ENCODE peak calls at places on chromosome 21, in nine cellular contexts. W, Q, S, I, V, C, B, L and P are unnamed samples.

GRCh38 chr21:36703626-36704280 is 4.8 kb downstream of the SIM2 start:
- DNase-seq in C (no peak), Q (no peak), W (no peak), S (no peak), V (no peak), L (no peak), B (no peak), I (no peak), P (no peak)

GRCh38 chr21:38660333-38661295 is 145.1 kb upstream of the ETS2 start:
- DNase-seq in C (no peak), Q (peak; percentile 20), L (no peak), V (no peak), S (no peak), I (no peak), B (peak; percentile 16), W (no peak), P (no peak)

GRCh38 chr21:36908260-36908908 is 58.1 kb downstream of the HLCS start:
- DNase-seq in S (no peak), W (no peak), I (peak; percentile 33), B (no peak), C (no peak), V (peak; percentile 47), L (no peak), Q (no peak), P (no peak)

GRCh38 chr21:37574751-37575150 is 208.2 kb downstream of the DYRK1A start:
- DNase-seq in V (no peak), W (no peak), I (no peak), S (no peak), L (no peak), Q (no peak), C (no peak), B (no peak), P (no peak)

GRCh38 chr21:46559291-46559983 is 45.4 kb downstream of the S100B start:
- DNase-seq in L (no peak), S (peak; percentile 25), C (peak; percentile 55), B (peak; percentile 44), V (no peak), W (no peak), Q (no peak), I (no peak), P (no peak)

GRCh38 chr21:46065215-46065992 is 32.5 kb upstream of the COL6A2 start:
- DNase-seq in C (no peak), I (peak; percentile 86), S (no peak), B (no peak), L (peak; percentile 83), V (peak; percentile 66), W (no peak), Q (peak; percentile 63), P (no peak)

GRCh38 chr21:42350899-42351543 is at the start of gene TFF2:
- DNase-seq in W (no peak), Q (no peak), C (no peak), B (no peak), I (no peak), L (no peak), V (no peak), S (peak; percentile 80), P (no peak)

GRCh38 chr21:46049890-46050650 is 47.8 kb upstream of the COL6A2 start:
- DNase-seq in Q (no peak), C (no peak), S (no peak), I (no peak), B (no peak), V (no peak), W (no peak), L (no peak), P (no peak)

GRCh38 chr21:37829447-37829846 is 86.8 kb downstream of the KCNJ6 start:
- DNase-seq in V (peak; percentile 17), L (peak; percentile 21), Q (no peak), C (peak; percentile 4), I (peak; percentile 78), S (peak; percentile 50), W (no peak), B (no peak), P (no peak)

GRCh38 chr21:41953831-41954653 is at the start of gene C2CD2:
- DNase-seq in Q (peak; percentile 77), S (peak; percentile 72), B (peak; percentile 82), C (peak; percentile 89), L (peak; percentile 70), W (no peak), I (peak; percentile 73), V (peak; percentile 70), P (no peak)

GRCh38 chr21:39022901-39023693 is 160.2 kb downstream of the PSMG1 start:
- DNase-seq in Q (peak; percentile 87), V (peak; percentile 84), C (no peak), S (no peak), L (peak; percentile 40), I (peak; percentile 2), W (no peak), B (peak; percentile 70), P (no peak)

GRCh38 chr21:33490991-33491372 is 534 bp downstream of the DNAJC28 start:
- DNase-seq in S (no peak), C (no peak), Q (no peak), L (peak; percentile 8), I (no peak), W (no peak), V (no peak), B (peak; percentile 5), P (no peak)

DNA sequence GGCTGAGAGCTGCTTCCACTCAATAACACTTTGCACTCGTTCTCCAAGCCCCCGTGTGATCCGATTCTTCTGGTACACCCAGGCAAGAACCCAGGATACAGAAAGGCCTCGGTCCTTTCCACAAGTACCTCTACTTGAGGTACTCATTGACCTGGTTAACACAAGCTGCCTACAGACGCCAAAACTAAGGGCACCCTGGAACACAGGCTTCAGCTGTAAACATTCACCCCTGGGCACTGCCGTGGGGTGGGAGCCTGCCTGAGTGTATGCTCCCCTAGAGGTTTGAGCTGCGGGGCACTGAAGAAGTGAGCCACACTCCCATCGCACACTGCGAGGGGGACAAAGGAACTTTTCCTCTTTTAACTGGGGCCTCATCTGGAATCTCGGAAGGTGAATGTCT is 30.5 kb downstream of the LRRC3 start:
- DNase-seq in Q (no peak), C (no peak), W (no peak), I (no peak), L (no peak), S (no peak), B (no peak), V (no peak), P (no peak)
- H3K4me3 ChIP-seq in Q (peak overlapping the region; percentile 36), C (no peak overlapping the region), W (no peak overlapping the region), I (peak overlapping the region; percentile 53), L (peak overlapping the region; percentile 1), S (no peak overlapping the region), B (peak overlapping the region; percentile 29), V (no peak overlapping the region), P (no peak overlapping the region)

GRCh38 chr21:19510653-19511052 is 1107.1 kb upstream of the TMPRSS15 start:
- DNase-seq in V (no peak), Q (no peak), C (no peak), W (no peak), I (no peak), L (no peak), B (no peak), S (no peak), P (no peak)
- TF ChIP-seq CTCF in V (no peak), Q (no peak), C (no peak), W (no peak), I (no peak), L (no peak), B (no peak), S (no peak), P (peak; percentile 11)

GRCh38 chr21:14523234-14523633 is 22.9 kb downstream of the SAMSN1 start:
- DNase-seq in I (no peak), C (peak; percentile 77), Q (no peak), S (no peak), W (no peak), V (no peak), B (no peak), L (peak; percentile 30), P (no peak)

GRCh38 chr21:14526199-14526598 is 19.9 kb downstream of the SAMSN1 start:
- DNase-seq in B (peak; percentile 27), C (no peak), V (no peak), L (peak; percentile 7), Q (no peak), I (no peak), W (no peak), S (no peak), P (no peak)

GRCh38 chr21:14522689-14523088 is 23.4 kb downstream of the SAMSN1 start:
- DNase-seq in B (no peak), C (no peak), I (no peak), W (no peak), S (no peak), L (no peak), V (no peak), Q (no peak), P (no peak)

DNA sequence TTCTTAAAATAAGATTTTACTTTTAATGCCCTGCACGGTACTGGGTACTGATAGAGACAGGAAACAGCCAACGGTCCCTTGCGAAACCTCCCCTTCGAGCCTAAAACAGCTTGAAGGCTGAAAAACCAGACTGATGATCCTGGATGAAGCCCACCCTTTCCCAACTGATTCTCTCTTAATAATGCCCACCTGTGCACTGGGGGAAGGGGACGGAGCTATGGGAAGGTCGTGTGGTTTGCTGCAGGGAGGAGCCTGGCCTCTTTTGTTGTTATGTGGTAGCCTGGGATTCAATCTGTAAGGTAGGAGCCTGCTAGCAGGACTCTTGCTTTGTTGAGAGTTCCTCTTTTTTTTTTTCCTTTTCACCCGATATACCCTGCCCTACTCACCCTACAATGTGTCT is 25.6 kb downstream of the SAMSN1 start:
- DNase-seq in W (no peak), Q (no peak), B (no peak), C (no peak), S (no peak), I (no peak), L (no peak), V (no peak), P (no peak)
- H3K4me3 ChIP-seq in W (no peak overlapping the region), Q (no peak overlapping the region), B (no peak overlapping the region), C (no peak overlapping the region), S (no peak overlapping the region), I (no peak overlapping the region), L (no peak overlapping the region), V (no peak overlapping the region), P (no peak overlapping the region)

GRCh38 chr21:25362375-25363267 is 244.7 kb downstream of the MRPL39 start:
- DNase-seq in W (no peak), Q (no peak), C (no peak), B (no peak), L (no peak), V (no peak), S (no peak), I (no peak), P (no peak)

GRCh38 chr21:25359724-25360123 is 247.6 kb downstream of the MRPL39 start:
- DNase-seq in I (no peak), Q (no peak), C (no peak), S (no peak), B (no peak), V (no peak), L (peak; percentile 43), W (no peak), P (no peak)

GRCh38 chr21:25361765-25362164 is 245.5 kb downstream of the MRPL39 start:
- DNase-seq in V (no peak), Q (no peak), L (no peak), B (no peak), W (no peak), S (no peak), I (no peak), C (no peak), P (no peak)

GRCh38 chr21:25361097-25361496 is 246.2 kb downstream of the MRPL39 start:
- DNase-seq in S (no peak), I (no peak), Q (no peak), L (no peak), W (no peak), C (no peak), V (no peak), B (no peak), P (no peak)

DNA sequence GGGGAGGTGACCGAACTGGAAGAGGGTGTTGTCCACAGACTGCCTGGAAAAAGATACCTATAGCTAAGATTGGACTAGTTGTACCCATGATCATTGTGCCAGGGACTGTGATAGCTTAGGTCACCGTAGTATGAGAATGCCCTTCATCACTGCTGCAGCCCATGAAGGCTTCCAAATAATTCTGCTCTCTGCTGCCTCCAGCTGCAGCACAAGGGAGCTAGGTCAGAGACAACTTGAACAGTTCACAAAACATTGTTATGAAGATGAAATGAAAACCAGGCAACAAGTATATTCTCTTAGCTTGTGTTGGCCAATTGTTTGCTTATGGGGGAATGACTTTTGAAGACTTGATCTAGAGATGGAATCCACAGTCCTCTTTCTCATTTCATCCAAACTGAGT is 246.7 kb downstream of the MRPL39 start:
- DNase-seq in C (no peak), V (no peak), L (peak; percentile 12), I (no peak), Q (no peak), W (no peak), B (no peak), S (no peak), P (no peak)
- TF ChIP-seq CTCF in C (peak; percentile 16), V (peak; percentile 38), L (peak; percentile 46), I (peak; percentile 42), Q (no peak), W (no peak), B (peak; percentile 22), S (no peak), P (peak; percentile 31)